ENCODE peak calls at places on chromosomes 12 and 14, in six cellular contexts. R is heart left ventricle, T is endothelial cell, Z is fibroblast of lung, G is fibroblast of gingiva, E is bronchial epithelial cell. U is an unnamed sample.

GRCh38 chr14:91413547-91414474 is 3.8 kb downstream of the CCDC88C start:
- DNase-seq in R (no peak), T (no peak), Z (no peak), G (no peak), E (peak; percentile 78), U (no peak)

GRCh38 chr14:52052289-52052943 is 16.4 kb downstream of the NID2 start:
- DNase-seq in R (no peak), T (no peak), Z (peak; percentile 90), G (peak; percentile 95), E (peak; percentile 5), U (no peak)

GRCh38 chr14:100844846-100845245 is 18.9 kb downstream of the MEG3 start:
- DNase-seq in R (peak; percentile 35), T (no peak), Z (no peak), G (no peak), E (no peak), U (no peak)

GRCh38 chr12:80709811-80710726 is 2.6 kb downstream of the MYF6 start:
- DNase-seq in R (no peak), T (no peak), Z (no peak), G (no peak), E (no peak), U (peak; percentile 31)

GRCh38 chr12:110079477-110080400 is 31.4 kb upstream of the C12orf76 start:
- DNase-seq in R (peak; percentile 73), T (no peak), Z (no peak), G (no peak), E (no peak), U (peak; percentile 70)

GRCh38 chr14:105533391-105533790 is 7.0 kb downstream of the TMEM121 start:
- DNase-seq in R (no peak), T (no peak), Z (no peak), G (no peak), E (no peak), U (no peak)

GRCh38 chr12:128551266-128552025 is 272.3 kb downstream of the SLC15A4 start:
- DNase-seq in R (no peak), T (no peak), Z (no peak), G (no peak), E (no peak), U (no peak)

GRCh38 chr12:111405856-111406473 is at the start of gene SH2B3:
- DNase-seq in R (no peak), T (no peak), Z (peak; percentile 52), G (no peak), E (no peak), U (no peak)

GRCh38 chr12:110758922-110759321 is 16.2 kb upstream of the PPP1CC start:
- DNase-seq in R (peak; percentile 4), T (no peak), Z (no peak), G (no peak), E (no peak), U (no peak)

GRCh38 chr14:31229638-31230229 is 22.1 kb upstream of the HECTD1 start:
- DNase-seq in R (no peak), T (no peak), Z (peak; percentile 100), G (peak; percentile 99), E (peak; percentile 100), U (no peak)

GRCh38 chr12:10562306-10562933 is 51.0 kb downstream of the MAGOHB start:
- DNase-seq in R (no peak), T (peak; percentile 18), Z (peak; percentile 73), G (peak; percentile 45), E (peak; percentile 62), U (peak; percentile 83)

GRCh38 chr12:124397807-124398577 is 103.1 kb downstream of the RFLNA start:
- DNase-seq in R (no peak), T (no peak), Z (peak; percentile 60), G (no peak), E (no peak), U (peak; percentile 23)

GRCh38 chr12:67925077-67925476 is 64.2 kb upstream of the IFNG-AS1 start:
- DNase-seq in R (no peak), T (no peak), Z (no peak), G (no peak), E (no peak), U (no peak)

GRCh38 chr12:130973109-130973508 is 19.4 kb downstream of the ADGRD1 start:
- DNase-seq in R (no peak), T (no peak), Z (no peak), G (no peak), E (no peak), U (no peak)

GRCh38 chr14:71203306-71203705 is 296.0 kb downstream of the PCNX1 start:
- DNase-seq in R (no peak), T (no peak), Z (no peak), G (no peak), E (no peak), U (no peak)

GRCh38 chr14:59463773-59464650 is 1.2 kb downstream of the GPR135 start:
- DNase-seq in R (peak; percentile 63), T (peak; percentile 24), Z (no peak), G (peak; percentile 26), E (no peak), U (no peak)

GRCh38 chr14:37864861-37865718 is 269.7 kb downstream of the TTC6 start:
- DNase-seq in R (no peak), T (no peak), Z (peak; percentile 60), G (peak; percentile 55), E (peak; percentile 64), U (no peak)

GRCh38 chr14:60188115-60188514 is 22.9 kb upstream of the DHRS7 start:
- DNase-seq in R (no peak), T (no peak), Z (peak; percentile 22), G (no peak), E (no peak), U (peak; percentile 43)

GRCh38 chr14:28751467-28752058 is 15.0 kb upstream of the FOXG1 start:
- DNase-seq in R (no peak), T (peak; percentile 66), Z (peak; percentile 63), G (peak; percentile 39), E (peak; percentile 69), U (peak; percentile 70)

GRCh38 chr14:24353551-24354529 is 14.0 kb upstream of the RIPK3 start:
- DNase-seq in R (no peak), T (no peak), Z (peak; percentile 72), G (peak; percentile 54), E (peak; percentile 80), U (no peak)

GRCh38 chr12:74292351-74293194 is 245.1 kb upstream of the ATXN7L3B start:
- DNase-seq in R (peak; percentile 61), T (no peak), Z (no peak), G (no peak), E (no peak), U (no peak)

GRCh38 chr12:89960011-89960507 is 251.4 kb upstream of the ATP2B1 start:
- DNase-seq in R (no peak), T (no peak), Z (no peak), G (no peak), E (peak; percentile 90), U (no peak)

GRCh38 chr12:64749466-64750202 is 9.6 kb downstream of the GNS start:
- DNase-seq in R (no peak), T (no peak), Z (no peak), G (no peak), E (no peak), U (no peak)

GRCh38 chr12:92136883-92137582 is 8.6 kb downstream of the BTG1 start:
- DNase-seq in R (no peak), T (no peak), Z (peak; percentile 97), G (peak; percentile 85), E (peak; percentile 96), U (peak; percentile 10)

GRCh38 chr14:89540830-89541470 is 123.9 kb upstream of the FOXN3 start:
- DNase-seq in R (no peak), T (no peak), Z (peak; percentile 81), G (peak; percentile 65), E (peak; percentile 82), U (no peak)

GRCh38 chr12:56071648-56072047 is 8.3 kb upstream of the ERBB3 start:
- DNase-seq in R (no peak), T (no peak), Z (no peak), G (peak; percentile 42), E (peak; percentile 72), U (no peak)

GRCh38 chr12:1501695-1502440 is 92.5 kb downstream of the FBXL14 start:
- DNase-seq in R (no peak), T (no peak), Z (no peak), G (no peak), E (no peak), U (no peak)

GRCh38 chr14:96105921-96106441 is 66.8 kb downstream of the C14orf132 start:
- DNase-seq in R (no peak), T (no peak), Z (peak; percentile 59), G (no peak), E (peak; percentile 44), U (no peak)

GRCh38 chr12:109741286-109741969 is 27.8 kb downstream of the FAM222A start:
- DNase-seq in R (peak; percentile 38), T (no peak), Z (no peak), G (no peak), E (no peak), U (no peak)

GRCh38 chr14:50677527-50678063 is 9.5 kb upstream of the SAV1 start:
- DNase-seq in R (no peak), T (no peak), Z (peak; percentile 43), G (peak; percentile 50), E (peak; percentile 90), U (no peak)

GRCh38 chr12:121860257-121860656 is 1.6 kb upstream of the HPD start:
- DNase-seq in R (no peak), T (no peak), Z (no peak), G (no peak), E (no peak), U (no peak)

GRCh38 chr14:72560856-72561493 is 332.9 kb downstream of the DPF3 start:
- DNase-seq in R (no peak), T (no peak), Z (no peak), G (no peak), E (no peak), U (no peak)

GRCh38 chr12:57745485-57745881 is 644 bp downstream of the TSPAN31 start:
- DNase-seq in R (no peak), T (no peak), Z (no peak), G (no peak), E (no peak), U (no peak)

GRCh38 chr12:101608301-101609133 is 13.7 kb downstream of the MYBPC1 start:
- DNase-seq in R (no peak), T (no peak), Z (no peak), G (no peak), E (peak; percentile 40), U (no peak)

GRCh38 chr14:103188691-103189480 is 65.6 kb downstream of the TNFAIP2 start:
- DNase-seq in R (peak; percentile 64), T (peak; percentile 57), Z (no peak), G (no peak), E (no peak), U (no peak)

GRCh38 chr12:42458575-42458974 is 131.0 kb downstream of the PRICKLE1 start:
- DNase-seq in R (no peak), T (no peak), Z (no peak), G (no peak), E (no peak), U (no peak)

U was measured in NAMALWA.